ENCODE peak calls at places on chromosomes 13 and 19, in seven cellular contexts. X is cardiac fibroblast, V is transverse colon, E is mesothelial cell of epicardium, O is lower lobe of right lung, A is foreskin fibroblast, W is B cell. N is an unnamed sample.

GRCh38 chr13:45492538-45492937 is 27.8 kb downstream of the COG3 start:
- DNase-seq in X (peak), V (no peak), E (no peak), O (no peak), A (peak), W (no peak), N (no peak)

GRCh38 chr19:41366089-41366488 is 2.1 kb upstream of the B9D2 start:
- DNase-seq in X (no peak), V (no peak), E (no peak), O (no peak), A (no peak), W (no peak), N (no peak)

GRCh38 chr19:1768248-1768647 is 14.9 kb downstream of the ONECUT3 start:
- DNase-seq in X (peak), V (peak), E (no peak), O (no peak), A (no peak), W (no peak), N (no peak)

GRCh38 chr13:104571161-104571889 is 1505.1 kb upstream of the SLC10A2 start:
- DNase-seq in X (peak), V (peak), E (peak), O (no peak), A (peak), W (no peak), N (no peak)

GRCh38 chr13:57634829-57635165 is 3.3 kb downstream of the PCDH17 start:
- DNase-seq in X (no peak), V (no peak), E (no peak), O (no peak), A (no peak), W (no peak), N (no peak)

GRCh38 chr19:45217193-45217956 is 27.8 kb downstream of the EXOC3L2 start:
- DNase-seq in X (no peak), V (no peak), E (no peak), O (no peak), A (no peak), W (no peak), N (no peak)

GRCh38 chr19:54179921-54180452 is 7.0 kb upstream of the TMC4 start:
- DNase-seq in X (peak), V (peak), E (no peak), O (peak), A (peak), W (no peak), N (no peak)

GRCh38 chr13:80141114-80141849 is 199.6 kb downstream of the SPRY2 start:
- DNase-seq in X (peak), V (no peak), E (peak), O (no peak), A (peak), W (no peak), N (no peak)

GRCh38 chr13:38262211-38262610 is 87.4 kb upstream of the UFM1 start:
- DNase-seq in X (peak), V (no peak), E (no peak), O (no peak), A (no peak), W (no peak), N (no peak)

GRCh38 chr19:42658148-42658547 is 63.4 kb upstream of the CEACAM8 start:
- DNase-seq in X (peak), V (no peak), E (no peak), O (no peak), A (no peak), W (no peak), N (no peak)

GRCh38 chr13:21069561-21070004 is 8.2 kb upstream of the LATS2 start:
- DNase-seq in X (peak), V (no peak), E (no peak), O (no peak), A (peak), W (no peak), N (no peak)

GRCh38 chr13:30410705-30411125 is 11.6 kb upstream of the UBE2L5 start:
- DNase-seq in X (no peak), V (no peak), E (no peak), O (no peak), A (no peak), W (no peak), N (no peak)
- TF ChIP-seq CTCF in X (no peak), V (no peak), E (no peak), O (no peak), A (no peak), W (no peak), N (no peak)

GRCh38 chr19:34313188-34313587 is 51.8 kb upstream of the GPI start:
- DNase-seq in X (peak), V (peak), E (no peak), O (no peak), A (peak), W (no peak), N (no peak)
- TF ChIP-seq CTCF in X (no peak), V (no peak), E (no peak), O (no peak), A (no peak), W (no peak), N (no peak)

GRCh38 chr19:13956365-13956744 is 4.0 kb downstream of the DCAF15 start:
- DNase-seq in X (no peak), V (no peak), E (no peak), O (no peak), A (no peak), W (no peak), N (no peak)

GRCh38 chr19:13957107-13957506 is 4.8 kb downstream of the DCAF15 start:
- DNase-seq in X (no peak), V (no peak), E (no peak), O (no peak), A (no peak), W (no peak), N (no peak)

GRCh38 chr19:13959962-13960862 is 7.9 kb downstream of the DCAF15 start:
- DNase-seq in X (no peak), V (no peak), E (no peak), O (no peak), A (no peak), W (peak), N (no peak)

GRCh38 chr19:13959141-13959961 is 7.0 kb downstream of the DCAF15 start:
- DNase-seq in X (no peak), V (no peak), E (no peak), O (no peak), A (no peak), W (no peak), N (no peak)

DNA sequence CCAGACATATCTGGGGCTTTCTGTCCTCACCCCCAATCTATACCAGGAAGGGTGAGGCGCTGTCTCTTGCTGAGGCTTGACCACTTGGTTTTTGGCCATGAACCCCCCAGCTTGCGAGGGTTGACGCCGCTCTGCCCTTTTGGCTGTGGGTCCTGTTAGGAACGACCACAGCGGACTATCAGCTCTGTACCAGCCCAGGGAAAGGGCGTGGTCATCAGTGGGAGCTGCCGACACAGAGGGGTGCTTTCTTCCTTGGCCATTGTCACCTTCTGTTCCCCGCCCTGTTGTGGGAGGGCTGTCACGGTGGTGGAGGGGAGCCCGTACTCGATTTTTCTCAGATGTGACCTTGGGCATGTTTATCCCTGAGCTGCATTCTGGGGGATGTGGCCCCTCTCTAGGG is 5.7 kb downstream of the DCAF15 start:
- DNase-seq in X (no peak), V (no peak), E (no peak), O (no peak), A (no peak), W (no peak), N (no peak)
- TF ChIP-seq CTCF in X (no peak), V (no peak), E (no peak), O (no peak), A (no peak), W (no peak), N (no peak)

GRCh38 chr13:74015137-74015536 is 119.1 kb downstream of the KLF12 start:
- DNase-seq in X (peak), V (no peak), E (no peak), O (no peak), A (no peak), W (no peak), N (no peak)
- TF ChIP-seq CTCF in X (peak), V (peak), E (peak), O (no peak), A (no peak), W (peak), N (no peak)

DNA sequence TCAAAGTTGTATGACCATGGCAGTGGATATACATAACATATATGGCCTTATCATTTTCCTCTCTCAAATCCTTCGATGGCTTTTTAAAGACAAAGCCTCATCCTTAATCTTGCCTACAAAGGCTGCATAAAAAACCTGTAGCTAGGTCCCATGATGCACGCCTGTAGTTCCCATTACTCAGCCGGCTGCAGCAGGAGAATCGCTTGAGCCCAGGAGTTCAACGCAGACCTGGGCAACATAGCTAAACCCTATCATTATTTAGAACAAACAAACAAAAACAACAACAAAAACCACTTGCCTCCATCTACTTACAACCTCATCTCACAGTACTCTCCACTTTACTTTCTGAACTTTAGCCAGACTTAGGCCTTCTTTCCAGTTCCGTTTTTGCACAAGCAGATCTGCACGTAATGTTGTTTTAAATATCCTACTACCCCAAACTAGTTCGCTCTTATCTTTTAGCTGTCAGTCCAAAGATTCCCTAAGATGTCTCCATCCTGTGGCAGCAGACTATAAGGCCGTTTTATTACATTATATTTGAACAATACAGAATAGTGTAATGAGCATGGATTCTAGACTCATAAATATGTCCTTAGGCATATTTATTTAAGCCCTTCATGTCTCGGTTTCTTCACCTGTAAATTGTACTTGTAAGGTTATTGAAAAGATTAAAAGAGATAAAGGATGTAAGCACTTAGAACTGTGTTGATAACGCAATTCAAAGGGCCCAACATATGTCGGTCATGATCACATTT is 969 bp upstream of the POMP start:
- DNase-seq in X (peak), V (no peak), E (no peak), O (no peak), A (no peak), W (no peak), N (no peak)
- TF ChIP-seq CTCF in X (peak), V (no peak), E (no peak), O (no peak), A (peak), W (no peak), N (no peak)